ENCODE peak calls at places on chromosomes 6 and 20, in five cellular contexts. B is fibroblast of lung, L is OCI-LY7, V is fibroblast of pulmonary artery, H is AG09319. R is an unnamed sample.

GRCh38 chr6:129903082-129903481 is 42.0 kb upstream of the TMEM244 start:
- DNase-seq in H (no peak), L (no peak), B (no peak), V (no peak), R (no peak)

GRCh38 chr6:6614096-6614964 is 25.8 kb downstream of the LY86 start:
- DNase-seq in H (no peak), V (peak), B (no peak), L (no peak), R (no peak)

GRCh38 chr20:25050082-25050481 is 7.9 kb downstream of the ACSS1 start:
- DNase-seq in L (no peak), B (no peak), H (no peak), V (no peak), R (no peak)

GRCh38 chr6:16776394-16777017 is 15.2 kb upstream of the ATXN1 start:
- DNase-seq in B (peak), H (no peak), V (no peak), L (no peak), R (no peak)

GRCh38 chr6:115783402-115784061 is 277.2 kb downstream of the FRK start:
- DNase-seq in B (peak), L (no peak), V (peak), H (no peak), R (peak)

GRCh38 chr6:29744131-29744530 is 20.9 kb downstream of the HLA-F start:
- DNase-seq in V (no peak), B (no peak), L (no peak), H (no peak), R (no peak)

GRCh38 chr20:18702736-18703135 is 110.8 kb upstream of the SCP2D1 start:
- DNase-seq in V (no peak), B (no peak), L (no peak), H (no peak), R (no peak)

GRCh38 chr6:70834520-70834919 is 122.3 kb downstream of the B3GAT2 start:
- DNase-seq in B (peak), V (peak), H (no peak), L (no peak), R (no peak)

GRCh38 chr20:25178563-25179438 is 16.7 kb upstream of the ENTPD6 start:
- DNase-seq in H (peak), L (peak), V (peak), B (peak), R (peak)

GRCh38 chr20:20303742-20304141 is 64.2 kb upstream of the INSM1 start:
- DNase-seq in B (no peak), V (no peak), H (no peak), L (peak), R (no peak)

GRCh38 chr20:57266251-57267157 is at the start of gene BMP7:
- DNase-seq in V (no peak), H (no peak), B (no peak), L (peak), R (no peak)

GRCh38 chr6:286681-287499 is 5.4 kb upstream of the DUSP22 start:
- DNase-seq in B (no peak), H (no peak), L (peak), V (no peak), R (no peak)

GRCh38 chr6:149476789-149477455 is 7.9 kb downstream of the ZC3H12D start:
- DNase-seq in H (no peak), B (no peak), L (no peak), V (no peak), R (no peak)

GRCh38 chr6:144344651-144345050 is 59.5 kb downstream of the UTRN start:
- DNase-seq in L (peak), H (no peak), V (no peak), B (no peak), R (no peak)

GRCh38 chr20:34703573-34704176 is 469 bp upstream of the TP53INP2 start:
- DNase-seq in L (peak), H (no peak), V (peak), B (peak), R (peak)

GRCh38 chr6:90918361-90918760 is 331.5 kb upstream of the MAP3K7 start:
- DNase-seq in H (no peak), V (no peak), L (no peak), B (no peak), R (no peak)

GRCh38 chr6:7761047-7761446 is 35.1 kb downstream of the BMP6 start:
- DNase-seq in H (peak), L (no peak), V (peak), B (peak), R (no peak)

GRCh38 chr20:45423700-45424099 is 7.8 kb downstream of the PIGT start:
- DNase-seq in L (no peak), H (no peak), B (no peak), V (no peak), R (no peak)

GRCh38 chr6:161181136-161181535 is 92.7 kb downstream of the AGPAT4 start:
- DNase-seq in L (no peak), H (no peak), V (no peak), B (no peak), R (no peak)

GRCh38 chr20:64047046-64047389 is 2.4 kb downstream of the SOX18 start:
- DNase-seq in B (no peak), V (no peak), H (no peak), L (no peak), R (no peak)

GRCh38 chr20:21173496-21174025 is 47.7 kb downstream of the KIZ start:
- DNase-seq in L (no peak), H (no peak), V (peak), B (peak), R (no peak)

GRCh38 chr6:122871079-122871478 is 82.0 kb downstream of the SMPDL3A start:
- DNase-seq in L (no peak), V (peak), H (no peak), B (no peak), R (no peak)
- TF ChIP-seq CTCF in L (no peak), V (no peak), H (no peak), B (no peak), R (no peak)

DNA sequence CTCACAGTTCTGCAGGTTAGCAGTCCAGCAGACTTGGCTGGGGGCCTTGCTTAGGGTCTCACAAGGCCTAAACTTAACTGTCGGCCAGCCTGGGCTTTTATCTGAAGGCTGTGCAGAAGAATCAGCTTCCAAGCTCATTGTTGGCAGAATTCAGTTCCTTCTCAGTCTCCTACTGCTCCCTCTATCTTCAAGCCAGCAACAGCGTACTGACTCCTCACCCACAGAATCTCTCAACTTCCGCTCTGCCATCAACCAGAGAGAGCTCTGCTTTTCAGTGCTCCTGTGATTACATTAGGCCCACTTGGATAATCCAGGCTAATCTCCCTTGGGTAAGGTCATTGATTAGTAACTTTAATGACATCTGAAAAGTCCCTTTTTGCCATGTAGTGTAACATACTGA is 30.2 kb upstream of the NHSL1 start:
- DNase-seq in B (no peak), V (no peak), L (no peak), H (no peak), R (no peak)
- TF ChIP-seq CTCF in B (no peak), V (peak), L (no peak), H (no peak), R (no peak)

GRCh38 chr20:10433623-10434466 is at the start of gene MKKS:
- DNase-seq in H (peak), B (peak), V (peak), L (peak), R (peak)
- TF ChIP-seq CTCF in H (peak), B (no peak), V (no peak), L (peak), R (no peak)

GRCh38 chr6:45419574-45420082 is 41.9 kb upstream of the SUPT3H start:
- DNase-seq in L (peak), V (peak), H (no peak), B (peak), R (peak)
- TF ChIP-seq CTCF in L (no peak), V (peak), H (peak), B (peak), R (no peak)

GRCh38 chr6:166627039-166627874 is at the start of gene RPS6KA2:
- DNase-seq in L (peak), V (peak), B (peak), H (peak), R (peak)
- TF ChIP-seq CTCF in L (no peak), V (no peak), B (no peak), H (no peak), R (no peak)

R was measured in Calu3.